ENCODE peak calls at places on chromosomes 1 and 21, in six cellular contexts. One of them, this sample, is unnamed.

GRCh38 chr1:153612111-153612754 is 704 bp downstream of the S100A16 start:
- DNase-seq in breast epithelium: no peak
- DNase-seq in endodermal cell: peak; percentile 59
- DNase-seq in sigmoid colon: no peak
- DNase-seq in uterus: no peak
- DNase-seq in psoas muscle: no peak
- DNase-seq in this sample: no peak

GRCh38 chr1:172733815-172734214 is 74.9 kb downstream of the FASLG start:
- DNase-seq in breast epithelium: no peak
- DNase-seq in endodermal cell: no peak
- DNase-seq in sigmoid colon: no peak
- DNase-seq in uterus: no peak
- DNase-seq in psoas muscle: no peak
- DNase-seq in this sample: no peak

GRCh38 chr1:202710070-202711025 is at the start of gene SYT2:
- DNase-seq in breast epithelium: no peak
- DNase-seq in endodermal cell: peak; percentile 85
- DNase-seq in sigmoid colon: peak; percentile 63
- DNase-seq in uterus: no peak
- DNase-seq in psoas muscle: peak; percentile 50
- DNase-seq in this sample: no peak

GRCh38 chr1:186738896-186739295 is 58.7 kb upstream of the PTGS2 start:
- DNase-seq in breast epithelium: no peak
- DNase-seq in endodermal cell: no peak
- DNase-seq in sigmoid colon: no peak
- DNase-seq in uterus: no peak
- DNase-seq in psoas muscle: no peak
- DNase-seq in this sample: no peak

GRCh38 chr1:22611530-22611947 is 24.9 kb upstream of the C1QA start:
- DNase-seq in breast epithelium: no peak
- DNase-seq in endodermal cell: peak; percentile 97
- DNase-seq in sigmoid colon: no peak
- DNase-seq in uterus: no peak
- DNase-seq in psoas muscle: peak; percentile 43
- DNase-seq in this sample: peak; percentile 6

GRCh38 chr21:45417256-45417950 is 12.4 kb downstream of the COL18A1 start:
- DNase-seq in breast epithelium: no peak
- DNase-seq in endodermal cell: peak; percentile 52
- DNase-seq in sigmoid colon: peak; percentile 60
- DNase-seq in uterus: no peak
- DNase-seq in psoas muscle: peak; percentile 24
- DNase-seq in this sample: no peak

GRCh38 chr1:25794325-25794724 is 5.7 kb upstream of the SELENON start:
- DNase-seq in breast epithelium: no peak
- DNase-seq in endodermal cell: no peak
- DNase-seq in sigmoid colon: no peak
- DNase-seq in uterus: no peak
- DNase-seq in psoas muscle: no peak
- DNase-seq in this sample: no peak

GRCh38 chr1:47970882-47971281 is 26.3 kb downstream of the TRABD2B start:
- DNase-seq in breast epithelium: no peak
- DNase-seq in endodermal cell: no peak
- DNase-seq in sigmoid colon: no peak
- DNase-seq in uterus: no peak
- DNase-seq in psoas muscle: no peak
- DNase-seq in this sample: no peak

GRCh38 chr21:37784591-37785318 is 131.5 kb downstream of the KCNJ6 start:
- DNase-seq in breast epithelium: no peak
- DNase-seq in endodermal cell: no peak
- DNase-seq in sigmoid colon: no peak
- DNase-seq in uterus: no peak
- DNase-seq in psoas muscle: no peak
- DNase-seq in this sample: no peak

GRCh38 chr1:8598783-8599182 is 218.7 kb downstream of the RERE start:
- DNase-seq in breast epithelium: no peak
- DNase-seq in endodermal cell: no peak
- DNase-seq in sigmoid colon: no peak
- DNase-seq in uterus: peak; percentile 37
- DNase-seq in psoas muscle: no peak
- DNase-seq in this sample: no peak

GRCh38 chr21:45981641-45982255 is at the start of gene COL6A1:
- DNase-seq in breast epithelium: peak; percentile 57
- DNase-seq in endodermal cell: peak; percentile 67
- DNase-seq in sigmoid colon: peak; percentile 91
- DNase-seq in uterus: peak; percentile 80
- DNase-seq in psoas muscle: peak; percentile 85
- DNase-seq in this sample: no peak

GRCh38 chr21:45982256-45982757 is 737 bp downstream of the COL6A1 start:
- DNase-seq in breast epithelium: peak; percentile 47
- DNase-seq in endodermal cell: no peak
- DNase-seq in sigmoid colon: peak; percentile 71
- DNase-seq in uterus: peak; percentile 51
- DNase-seq in psoas muscle: peak; percentile 61
- DNase-seq in this sample: no peak

GRCh38 chr1:59124166-59124565 is 172.7 kb upstream of the FGGY start:
- DNase-seq in breast epithelium: no peak
- DNase-seq in endodermal cell: no peak
- DNase-seq in sigmoid colon: no peak
- DNase-seq in uterus: no peak
- DNase-seq in psoas muscle: no peak
- DNase-seq in this sample: no peak

GRCh38 chr1:32241011-32241763 is 5.8 kb upstream of the FAM167B start:
- DNase-seq in breast epithelium: peak; percentile 69
- DNase-seq in endodermal cell: peak; percentile 87
- DNase-seq in sigmoid colon: peak; percentile 84
- DNase-seq in uterus: peak; percentile 67
- DNase-seq in psoas muscle: peak; percentile 83
- DNase-seq in this sample: no peak

GRCh38 chr1:212401838-212402582 is 12.7 kb downstream of the PACC1 start:
- DNase-seq in breast epithelium: no peak
- DNase-seq in endodermal cell: peak; percentile 8
- DNase-seq in sigmoid colon: no peak
- DNase-seq in uterus: no peak
- DNase-seq in psoas muscle: no peak
- DNase-seq in this sample: no peak

GRCh38 chr1:214296860-214297699 is 16.1 kb downstream of the SMYD2 start:
- DNase-seq in breast epithelium: no peak
- DNase-seq in endodermal cell: peak; percentile 73
- DNase-seq in sigmoid colon: no peak
- DNase-seq in uterus: no peak
- DNase-seq in psoas muscle: no peak
- DNase-seq in this sample: peak; percentile 74

GRCh38 chr1:153362187-153362586 is 4.5 kb downstream of the S100A9 start:
- DNase-seq in breast epithelium: no peak
- DNase-seq in endodermal cell: peak; percentile 20
- DNase-seq in sigmoid colon: no peak
- DNase-seq in uterus: no peak
- DNase-seq in psoas muscle: no peak
- DNase-seq in this sample: no peak

GRCh38 chr1:117312453-117313138 is 54.7 kb upstream of the MAN1A2 start:
- DNase-seq in breast epithelium: no peak
- DNase-seq in endodermal cell: no peak
- DNase-seq in sigmoid colon: no peak
- DNase-seq in uterus: no peak
- DNase-seq in psoas muscle: no peak
- DNase-seq in this sample: peak; percentile 15

GRCh38 chr1:156834322-156834721 is 17.7 kb upstream of the SH2D2A start:
- DNase-seq in breast epithelium: no peak
- DNase-seq in endodermal cell: no peak
- DNase-seq in sigmoid colon: no peak
- DNase-seq in uterus: no peak
- DNase-seq in psoas muscle: no peak
- DNase-seq in this sample: no peak

GRCh38 chr1:162276493-162276892 is 100.2 kb downstream of the SPATA46 start:
- DNase-seq in breast epithelium: no peak
- DNase-seq in endodermal cell: no peak
- DNase-seq in sigmoid colon: no peak
- DNase-seq in uterus: no peak
- DNase-seq in psoas muscle: no peak
- DNase-seq in this sample: no peak

GRCh38 chr1:40848530-40849189 is 13.5 kb downstream of the CITED4 start:
- DNase-seq in breast epithelium: peak; percentile 78
- DNase-seq in endodermal cell: peak; percentile 93
- DNase-seq in sigmoid colon: peak; percentile 78
- DNase-seq in uterus: peak; percentile 60
- DNase-seq in psoas muscle: no peak
- DNase-seq in this sample: no peak

GRCh38 chr1:155137129-155137528 is 1.5 kb downstream of the SLC50A1 start:
- DNase-seq in breast epithelium: no peak
- DNase-seq in endodermal cell: no peak
- DNase-seq in sigmoid colon: no peak
- DNase-seq in uterus: no peak
- DNase-seq in psoas muscle: no peak
- DNase-seq in this sample: no peak

GRCh38 chr1:155134322-155134721 is 1.3 kb upstream of the SLC50A1 start:
- DNase-seq in breast epithelium: no peak
- DNase-seq in endodermal cell: no peak
- DNase-seq in sigmoid colon: no peak
- DNase-seq in uterus: no peak
- DNase-seq in psoas muscle: no peak
- DNase-seq in this sample: no peak

GRCh38 chr1:155134858-155135415 is 715 bp upstream of the SLC50A1 start:
- DNase-seq in breast epithelium: peak; percentile 94
- DNase-seq in endodermal cell: peak; percentile 87
- DNase-seq in sigmoid colon: peak; percentile 95
- DNase-seq in uterus: peak; percentile 94
- DNase-seq in psoas muscle: peak; percentile 93
- DNase-seq in this sample: peak; percentile 87

GRCh38 chr1:155136728-155137127 is 1.1 kb downstream of the SLC50A1 start:
- DNase-seq in breast epithelium: no peak
- DNase-seq in endodermal cell: peak; percentile 51
- DNase-seq in sigmoid colon: no peak
- DNase-seq in uterus: no peak
- DNase-seq in psoas muscle: no peak
- DNase-seq in this sample: no peak

GRCh38 chr1:155135416-155136197 is at the start of gene SLC50A1:
- DNase-seq in breast epithelium: peak; percentile 95
- DNase-seq in endodermal cell: peak; percentile 98
- DNase-seq in sigmoid colon: peak; percentile 98
- DNase-seq in uterus: peak; percentile 93
- DNase-seq in psoas muscle: peak; percentile 97
- DNase-seq in this sample: no peak
- TF ChIP-seq CTCF in breast epithelium: peak; percentile 37
- TF ChIP-seq CTCF in endodermal cell: peak; percentile 48
- TF ChIP-seq CTCF in sigmoid colon: peak; percentile 41
- TF ChIP-seq CTCF in uterus: peak; percentile 86
- TF ChIP-seq CTCF in psoas muscle: peak; percentile 22
- TF ChIP-seq CTCF in this sample: peak; percentile 10

GRCh38 chr1:94554611-94555010 is 13.1 kb upstream of the F3 start:
- DNase-seq in breast epithelium: no peak
- DNase-seq in endodermal cell: peak; percentile 51
- DNase-seq in sigmoid colon: no peak
- DNase-seq in uterus: no peak
- DNase-seq in psoas muscle: no peak
- DNase-seq in this sample: no peak
- TF ChIP-seq CTCF in breast epithelium: no peak
- TF ChIP-seq CTCF in endodermal cell: peak; percentile 23
- TF ChIP-seq CTCF in sigmoid colon: no peak
- TF ChIP-seq CTCF in uterus: no peak
- TF ChIP-seq CTCF in psoas muscle: no peak
- TF ChIP-seq CTCF in this sample: no peak

DNA sequence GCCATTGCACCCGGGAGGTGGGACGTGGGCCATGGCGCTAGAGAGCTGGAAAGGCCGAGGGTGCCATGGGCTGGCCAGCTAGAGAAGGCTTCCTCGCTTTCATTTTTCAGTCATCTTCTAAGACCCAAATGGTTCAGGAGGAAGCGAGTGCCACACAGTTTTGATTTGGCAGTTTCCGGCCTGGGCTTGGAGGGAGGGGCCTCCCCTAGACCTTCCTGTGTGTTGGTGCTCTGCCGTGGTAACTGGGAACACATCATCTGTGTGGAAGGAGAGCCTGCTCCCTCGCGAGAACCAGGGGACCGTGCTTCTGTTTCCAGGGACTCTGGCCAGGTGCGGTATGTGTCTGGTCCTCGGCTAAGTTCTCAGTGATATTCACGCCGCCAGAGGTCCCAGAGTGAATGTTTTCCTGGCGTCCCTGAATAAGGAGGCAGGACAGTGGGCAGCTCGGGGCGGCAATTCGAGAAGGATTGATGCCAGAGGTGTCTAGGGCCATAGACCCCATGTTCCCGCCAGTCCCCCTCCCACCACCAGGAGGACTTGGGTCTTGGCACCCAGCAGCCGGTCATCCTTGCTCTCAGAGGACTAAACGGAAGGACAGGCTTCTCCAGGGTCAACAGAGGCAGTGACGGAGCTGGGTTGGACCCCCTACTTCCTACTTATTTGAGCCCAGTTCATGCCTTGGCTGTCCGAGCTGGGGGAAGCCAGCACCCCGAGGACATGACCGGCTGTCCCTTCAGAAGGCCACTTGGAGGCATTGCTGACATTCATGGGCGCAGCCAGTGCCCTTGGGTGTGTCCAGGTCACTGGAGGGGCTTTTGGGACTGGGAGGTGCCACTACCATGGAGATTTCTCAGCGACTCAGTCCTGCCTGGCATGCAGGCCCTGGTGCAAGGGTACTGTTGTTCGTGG is 2.7 kb upstream of the NPHP4 start:
- DNase-seq in breast epithelium: no peak
- DNase-seq in endodermal cell: no peak
- DNase-seq in sigmoid colon: no peak
- DNase-seq in uterus: no peak
- DNase-seq in psoas muscle: peak; percentile 50
- DNase-seq in this sample: no peak
- TF ChIP-seq CTCF in breast epithelium: no peak
- TF ChIP-seq CTCF in endodermal cell: peak; percentile 54
- TF ChIP-seq CTCF in sigmoid colon: no peak
- TF ChIP-seq CTCF in uterus: no peak
- TF ChIP-seq CTCF in psoas muscle: no peak
- TF ChIP-seq CTCF in this sample: no peak

DNA sequence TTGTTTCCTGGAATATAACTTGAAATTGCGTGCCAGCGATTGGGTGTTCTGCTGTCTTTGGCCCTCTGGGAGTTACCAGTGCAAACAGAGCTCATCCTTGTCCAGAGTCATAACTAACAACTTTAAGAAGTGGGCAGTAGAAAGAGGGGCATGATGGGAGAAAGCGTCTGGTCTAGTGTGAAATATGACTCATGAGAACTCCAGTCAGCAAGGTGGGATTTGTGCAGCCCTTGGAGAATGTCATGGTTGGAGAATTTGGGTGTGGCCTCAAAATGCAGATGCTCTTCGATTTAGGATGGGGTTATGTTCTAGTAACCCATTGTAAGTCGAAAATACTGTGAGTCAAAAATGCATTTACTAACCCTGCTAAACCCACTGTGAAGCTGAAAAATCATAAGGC is 12.9 kb downstream of the ATP1B1 start:
- DNase-seq in breast epithelium: no peak
- DNase-seq in endodermal cell: no peak
- DNase-seq in sigmoid colon: no peak
- DNase-seq in uterus: no peak
- DNase-seq in psoas muscle: no peak
- DNase-seq in this sample: no peak
- TF ChIP-seq CTCF in breast epithelium: no peak
- TF ChIP-seq CTCF in endodermal cell: no peak
- TF ChIP-seq CTCF in sigmoid colon: no peak
- TF ChIP-seq CTCF in uterus: no peak
- TF ChIP-seq CTCF in psoas muscle: no peak
- TF ChIP-seq CTCF in this sample: no peak